ENCODE peak calls at places on chromosomes 6 and 20, in ten cellular contexts. P is activated naive CD8-positive, alpha-beta T cell treated with anti-CD3 and anti-CD28 coated beads for 36 hours; C is NCI-H1105 treated with DMSO at 0.1 percent for 48 hours; R is HFF-Myc; T is PC-9; W is epithelial cell of proximal tubule; O is NCI-H82; G is astrocyte of the cerebellum; A is RWPE1; Q is iris pigment epithelial cell. I is an unnamed sample.

GRCh38 chr6:109793793-109794192 is 102.7 kb downstream of the FIG4 start:
- DNase-seq in O (no peak), R (peak), G (peak), W (peak), T (peak), A (peak), C (peak), Q (peak), P (no peak), I (no peak)

GRCh38 chr20:43196243-43196642 is 6.5 kb upstream of the PTPRT start:
- DNase-seq in C (no peak), R (no peak), P (no peak), O (no peak), Q (no peak), W (no peak), A (no peak), G (no peak), T (no peak), I (no peak)

GRCh38 chr20:9966966-9967365 is 67.8 kb upstream of the ANKEF1 start:
- DNase-seq in T (no peak), Q (peak), O (no peak), W (no peak), G (no peak), C (no peak), R (no peak), A (peak), P (no peak), I (peak)

GRCh38 chr6:143746202-143747119 is 68.7 kb downstream of the PHACTR2 start:
- DNase-seq in T (no peak), W (no peak), O (no peak), C (no peak), A (no peak), R (no peak), G (no peak), Q (no peak), P (no peak), I (no peak)

GRCh38 chr6:90362273-90362672 is 65.6 kb upstream of the BACH2 start:
- DNase-seq in C (no peak), R (no peak), G (peak), T (no peak), A (no peak), Q (peak), O (no peak), W (no peak), P (no peak), I (no peak)

GRCh38 chr6:43725643-43726580 is 38.3 kb upstream of the MRPS18A start:
- DNase-seq in W (no peak), T (no peak), R (no peak), A (no peak), C (no peak), O (no peak), P (no peak), G (no peak), Q (no peak), I (no peak)

GRCh38 chr6:111291860-111292259 is 191.2 kb downstream of the REV3L start:
- DNase-seq in R (no peak), O (peak), W (no peak), T (no peak), A (no peak), C (no peak), P (no peak), Q (no peak), G (no peak), I (no peak)

GRCh38 chr6:74731204-74731603 is 474.6 kb downstream of the COL12A1 start:
- DNase-seq in O (no peak), P (no peak), A (no peak), T (no peak), Q (peak), C (peak), R (no peak), W (no peak), G (no peak), I (no peak)

GRCh38 chr20:62163986-62164762 is 18.7 kb upstream of the MTG2 start:
- DNase-seq in Q (no peak), T (no peak), C (no peak), R (no peak), W (no peak), P (no peak), A (no peak), O (no peak), G (no peak), I (no peak)

GRCh38 chr6:14885471-14885987 is 360.3 kb upstream of the JARID2 start:
- DNase-seq in T (no peak), A (no peak), P (no peak), G (no peak), Q (no peak), O (no peak), W (no peak), C (no peak), R (no peak), I (no peak)

GRCh38 chr6:33806795-33807194 is 3.0 kb upstream of the MLN start:
- DNase-seq in W (no peak), G (no peak), A (no peak), R (no peak), C (no peak), Q (no peak), P (no peak), T (no peak), O (no peak), I (no peak)

GRCh38 chr6:35596448-35597442 is 84.0 kb upstream of the TULP1 start:
- DNase-seq in R (peak), T (peak), Q (peak), C (no peak), A (peak), O (no peak), G (peak), W (no peak), P (no peak), I (no peak)

GRCh38 chr6:137218473-137218916 is 690 bp downstream of the IFNGR1 start:
- DNase-seq in R (no peak), C (peak), W (no peak), T (peak), G (no peak), O (peak), Q (peak), P (peak), A (peak), I (peak)

GRCh38 chr6:29967379-29968010 is 25.2 kb downstream of the HLA-A start:
- DNase-seq in G (no peak), R (no peak), T (peak), O (peak), A (peak), P (no peak), W (no peak), C (peak), Q (peak), I (peak)

GRCh38 chr6:2858678-2859324 is 17.1 kb upstream of the SERPINB1 start:
- DNase-seq in Q (no peak), C (no peak), G (no peak), T (no peak), R (no peak), P (no peak), A (no peak), W (no peak), O (no peak), I (no peak)

GRCh38 chr6:144148891-144149290 is 1.4 kb upstream of the STX11 start:
- DNase-seq in P (no peak), C (no peak), T (no peak), R (no peak), Q (no peak), O (no peak), A (no peak), G (peak), W (no peak), I (no peak)

GRCh38 chr6:43687437-43688347 is at the start of gene MRPS18A:
- DNase-seq in G (no peak), T (peak), Q (peak), O (peak), W (no peak), P (peak), A (peak), R (peak), C (peak), I (peak)

GRCh38 chr6:158131926-158132325 is 36.1 kb downstream of the SERAC1 start:
- DNase-seq in G (no peak), Q (peak), C (peak), P (peak), T (no peak), O (peak), A (peak), R (peak), W (no peak), I (peak)

GRCh38 chr20:62824476-62825287 is 7.8 kb downstream of the COL9A3 start:
- DNase-seq in T (peak), G (no peak), A (no peak), R (no peak), Q (peak), O (peak), P (no peak), W (no peak), C (peak), I (no peak)

GRCh38 chr6:75524322-75524972 is 30.8 kb upstream of the FILIP1 start:
- DNase-seq in G (peak), C (no peak), T (peak), A (peak), P (no peak), Q (peak), R (peak), W (peak), O (peak), I (peak)

GRCh38 chr6:91715171-91715805 is 1128.4 kb upstream of the MAP3K7 start:
- DNase-seq in R (no peak), G (no peak), P (no peak), A (no peak), T (no peak), W (no peak), O (no peak), C (no peak), Q (no peak), I (no peak)

GRCh38 chr20:34904202-34904621 is 27.8 kb downstream of the ACSS2 start:
- DNase-seq in A (no peak), C (no peak), O (no peak), G (no peak), T (no peak), R (no peak), P (no peak), Q (no peak), W (no peak), I (no peak)

GRCh38 chr20:46901638-46902037 is 7.0 kb downstream of the EYA2 start:
- DNase-seq in P (no peak), O (no peak), C (no peak), T (no peak), Q (no peak), G (no peak), A (peak), W (no peak), R (no peak), I (peak)

GRCh38 chr6:169956580-169956979 is 205.2 kb downstream of the ERMARD start:
- DNase-seq in W (no peak), A (no peak), Q (no peak), P (no peak), T (no peak), C (no peak), R (no peak), O (no peak), G (no peak), I (no peak)

GRCh38 chr20:63435552-63435951 is 36.9 kb downstream of the KCNQ2 start:
- DNase-seq in G (no peak), T (no peak), O (peak), Q (peak), A (no peak), W (no peak), P (no peak), C (no peak), R (no peak), I (no peak)

GRCh38 chr20:152131-152530 is 5.1 kb upstream of the DEFB127 start:
- DNase-seq in G (no peak), O (no peak), C (no peak), P (no peak), T (no peak), R (no peak), W (no peak), A (no peak), Q (no peak), I (no peak)

GRCh38 chr20:48360338-48360698 is 467.5 kb downstream of the PREX1 start:
- DNase-seq in W (no peak), O (no peak), G (no peak), P (no peak), C (no peak), Q (no peak), T (no peak), R (no peak), A (no peak), I (no peak)

GRCh38 chr6:14804444-14805210 is 441.2 kb upstream of the JARID2 start:
- DNase-seq in A (no peak), R (no peak), C (peak), T (no peak), O (peak), Q (peak), G (peak), P (no peak), W (peak), I (peak)

GRCh38 chr20:39214778-39215177 is 252.6 kb downstream of the DHX35 start:
- DNase-seq in P (no peak), G (no peak), R (no peak), O (peak), C (no peak), W (no peak), Q (no peak), T (no peak), A (no peak), I (peak)

GRCh38 chr20:1332749-1333300 is 3.9 kb upstream of the SDCBP2 start:
- DNase-seq in C (no peak), G (no peak), A (no peak), W (no peak), Q (no peak), O (no peak), P (no peak), T (no peak), R (no peak), I (no peak)

GRCh38 chr6:101392561-101393230 is 812 bp upstream of the GRIK2 start:
- DNase-seq in A (no peak), C (no peak), W (no peak), T (no peak), G (no peak), Q (no peak), R (no peak), P (no peak), O (peak), I (peak)